ENCODE peak calls at places on chromosomes 16 and 17, in seven cellular contexts. M, H, O, U, P, L and E are unnamed samples.

GRCh38 chr17:40480501-40481003 is 20.9 kb downstream of the TNS4 start:
- DNase-seq in M (no peak), H (no peak), O (peak; percentile 47), U (no peak), P (peak; percentile 73), L (peak; percentile 87), E (no peak)

GRCh38 chr17:67520282-67520906 is 143.3 kb downstream of the PITPNC1 start:
- DNase-seq in M (no peak), H (peak; percentile 48), O (peak; percentile 13), U (no peak), P (peak; percentile 52), L (no peak), E (peak; percentile 41)

GRCh38 chr16:25210758-25211157 is 6.0 kb upstream of the AQP8 start:
- DNase-seq in M (no peak), H (peak; percentile 83), O (no peak), U (no peak), P (no peak), L (no peak), E (no peak)

GRCh38 chr16:3021449-3022207 is 1.5 kb downstream of the TNFRSF12A start:
- DNase-seq in M (peak; percentile 83), H (peak; percentile 94), O (peak; percentile 87), U (peak; percentile 90), P (peak; percentile 93), L (peak; percentile 93), E (peak; percentile 66)

GRCh38 chr17:77042688-77043330 is 98.0 kb upstream of the SEC14L1 start:
- DNase-seq in M (no peak), H (no peak), O (no peak), U (no peak), P (no peak), L (no peak), E (no peak)

GRCh38 chr17:9402590-9403199 is 172.9 kb downstream of the STX8 start:
- DNase-seq in M (no peak), H (peak; percentile 23), O (peak; percentile 25), U (no peak), P (peak; percentile 68), L (peak; percentile 67), E (no peak)

GRCh38 chr17:17819561-17819995 is 17.2 kb downstream of the SREBF1 start:
- DNase-seq in M (peak; percentile 81), H (peak; percentile 92), O (peak; percentile 85), U (no peak), P (peak; percentile 89), L (peak; percentile 89), E (peak; percentile 55)

GRCh38 chr16:47234-47633 is 6.2 kb downstream of the POLR3K start:
- DNase-seq in M (peak; percentile 15), H (no peak), O (no peak), U (no peak), P (no peak), L (no peak), E (no peak)

GRCh38 chr17:44087319-44087718 is 16.8 kb downstream of the G6PC3 start:
- DNase-seq in M (no peak), H (no peak), O (no peak), U (no peak), P (no peak), L (no peak), E (no peak)

GRCh38 chr16:10067406-10067805 is 114.8 kb downstream of the GRIN2A start:
- DNase-seq in M (no peak), H (no peak), O (no peak), U (no peak), P (no peak), L (no peak), E (no peak)

GRCh38 chr17:80111702-80112470 is 10.5 kb downstream of the GAA start:
- DNase-seq in M (peak; percentile 50), H (no peak), O (no peak), U (peak; percentile 63), P (peak; percentile 42), L (no peak), E (no peak)
- H3K4me1 ChIP-seq in M (no peaks in the 10 kb centered on the region), H (peaks cover 5% of the 10 kb centered on the region), O (no peaks in the 10 kb centered on the region), U (peaks cover 10% of the 10 kb centered on the region), P (no peaks in the 10 kb centered on the region), L (no peaks in the 10 kb centered on the region), E (no peaks in the 10 kb centered on the region)

GRCh38 chr17:57532556-57532955 is 212.5 kb downstream of the CCDC182 start:
- DNase-seq in M (no peak), H (no peak), O (no peak), U (no peak), P (no peak), L (no peak), E (no peak)
- TF ChIP-seq POLR2A in M (no peak), H (no peak), O (no peak), U (no peak), P (no peak), L (no peak), E (no peak)

DNA sequence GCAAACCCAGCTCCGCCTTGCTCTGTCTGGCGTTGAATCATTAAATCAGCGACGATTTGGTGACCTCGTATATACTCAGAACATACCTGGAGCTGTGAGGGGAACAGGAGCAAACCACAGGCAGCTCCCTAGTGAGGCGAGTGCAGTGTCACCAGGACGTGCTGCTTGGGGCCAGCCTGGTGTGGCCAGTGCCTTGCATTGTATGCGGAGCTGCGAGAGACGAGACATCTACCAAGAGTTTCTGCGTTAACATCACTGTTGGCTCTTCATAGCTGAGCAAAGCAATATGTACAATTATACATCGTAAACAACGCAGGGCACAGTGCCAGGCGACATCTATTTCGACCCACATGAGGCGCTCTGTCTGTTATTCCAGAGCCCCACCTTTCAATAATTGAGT is 27.9 kb downstream of the MINK1 start:
- DNase-seq in M (no peak), H (no peak), O (no peak), U (no peak), P (no peak), L (no peak), E (no peak)
- H3K4me1 ChIP-seq in M (peaks cover 17% of the 10 kb centered on the region), H (peaks cover 10% of the 10 kb centered on the region), O (peaks cover 24% of the 10 kb centered on the region), U (peaks cover 58% of the 10 kb centered on the region), P (no peaks in the 10 kb centered on the region), L (peaks cover 20% of the 10 kb centered on the region), E (peaks cover 69% of the 10 kb centered on the region)

GRCh38 chr16:57483725-57484514 is 2.4 kb downstream of the DOK4 start:
- DNase-seq in M (peak; percentile 58), H (no peak), O (no peak), U (no peak), P (no peak), L (no peak), E (no peak)

GRCh38 chr16:57485091-57485915 is 990 bp downstream of the DOK4 start:
- DNase-seq in M (peak; percentile 48), H (no peak), O (peak; percentile 74), U (no peak), P (peak; percentile 75), L (no peak), E (no peak)

GRCh38 chr16:57486858-57487834 is 853 bp upstream of the DOK4 start:
- DNase-seq in M (peak; percentile 38), H (no peak), O (no peak), U (no peak), P (no peak), L (no peak), E (no peak)

GRCh38 chr16:57484515-57485005 is 1.7 kb downstream of the DOK4 start:
- DNase-seq in M (peak; percentile 39), H (no peak), O (no peak), U (no peak), P (no peak), L (no peak), E (no peak)

DNA sequence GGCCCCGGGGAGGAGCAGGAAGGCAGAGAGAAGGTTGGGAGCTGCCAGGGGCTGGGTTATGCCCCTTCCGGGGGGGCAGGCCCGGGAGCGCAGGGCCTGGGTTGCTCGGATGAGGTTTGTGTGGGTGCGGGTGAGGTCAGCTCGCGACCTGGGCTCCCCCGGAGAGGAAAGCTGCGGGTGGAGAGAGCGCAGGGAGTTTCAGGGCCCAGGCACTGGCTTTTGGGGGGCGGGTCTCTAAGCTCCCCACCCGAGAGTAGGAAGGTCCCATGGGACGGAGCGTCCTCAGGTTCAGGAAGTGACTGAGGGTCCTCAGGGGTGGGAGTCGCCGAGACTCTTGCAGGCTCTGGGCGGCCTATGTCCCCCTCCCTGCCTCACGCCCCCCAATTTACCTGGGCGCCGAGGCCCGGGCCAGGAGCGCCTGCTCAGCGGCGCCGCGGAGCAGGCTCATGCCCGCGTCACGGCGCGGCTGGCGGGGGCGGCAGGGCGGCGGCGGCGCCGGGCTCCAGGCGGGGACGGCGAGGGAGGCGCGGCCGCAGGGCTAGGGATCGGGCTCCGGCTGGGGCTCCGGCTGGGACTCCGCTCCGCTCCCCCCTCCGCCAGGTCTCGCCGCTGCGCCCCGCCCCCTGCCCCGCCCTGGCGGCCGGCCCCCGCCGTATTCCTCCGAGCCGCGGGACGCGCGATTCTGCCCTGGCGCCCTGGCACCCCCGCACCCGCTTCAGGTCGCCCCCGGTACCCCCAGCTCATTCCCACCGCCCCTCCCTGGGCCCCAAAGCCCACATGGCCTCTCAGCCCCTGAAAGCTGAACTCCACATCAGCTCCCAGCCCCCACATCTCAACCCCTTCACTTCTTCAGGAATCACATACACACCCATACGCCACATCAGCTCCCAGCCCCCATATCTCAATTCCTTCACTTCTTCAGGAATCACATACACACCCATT is at the start of gene DOK4:
- DNase-seq in M (peak; percentile 80), H (peak; percentile 58), O (peak; percentile 89), U (no peak), P (peak; percentile 91), L (peak; percentile 47), E (peak; percentile 65)
- TF ChIP-seq POLR2A in M (no peak), H (no peak), O (peak; percentile 12), U (no peak), P (no peak), L (peak; percentile 66), E (peak; percentile 43)

DNA sequence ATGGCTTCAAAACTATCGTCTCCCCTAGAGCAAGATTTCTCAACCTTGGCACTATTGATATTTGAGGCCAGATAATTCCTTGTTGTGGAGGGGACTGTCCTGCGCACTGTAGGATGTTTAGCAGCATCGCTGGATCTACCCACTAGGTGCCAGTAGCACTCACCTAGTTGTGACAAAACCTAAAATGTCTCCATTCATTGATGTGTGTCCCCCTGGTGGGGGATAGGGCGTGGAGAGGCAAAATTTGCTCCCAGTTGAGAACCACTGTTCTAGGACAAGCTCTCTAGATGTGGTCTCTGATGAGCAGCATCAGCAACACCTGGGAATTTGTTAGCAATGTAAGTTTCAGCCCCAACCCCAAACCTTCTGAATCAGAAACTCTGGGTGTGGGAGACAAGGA is 259.0 kb downstream of the XYLT1 start:
- DNase-seq in M (no peak), H (no peak), O (no peak), U (no peak), P (no peak), L (peak; percentile 8), E (no peak)
- H3K4me1 ChIP-seq in M (no peaks in the 10 kb centered on the region), H (no peaks in the 10 kb centered on the region), O (no peaks in the 10 kb centered on the region), U (no peaks in the 10 kb centered on the region), P (no peaks in the 10 kb centered on the region), L (no peaks in the 10 kb centered on the region), E (no peaks in the 10 kb centered on the region)